ENCODE peak calls at places on chromosome 3, in seven cellular contexts. M, R, A, J, C, O and P are unnamed samples.

GRCh38 chr3:69178838-69179739 is 56.7 kb upstream of the LMOD3 start:
- DNase-seq in M (peak), R (no peak), A (no peak), J (peak), C (peak), O (no peak), P (no peak)

GRCh38 chr3:50550079-50550736 is 17.3 kb downstream of the C3orf18 start:
- DNase-seq in M (peak), R (peak), A (peak), J (peak), C (peak), O (peak), P (peak)

GRCh38 chr3:194126790-194127189 is 9.2 kb upstream of the HES1 start:
- DNase-seq in M (no peak), R (no peak), A (no peak), J (no peak), C (no peak), O (no peak), P (no peak)

GRCh38 chr3:33541918-33542317 is 101.7 kb upstream of the UBP1 start:
- DNase-seq in M (peak), R (no peak), A (no peak), J (no peak), C (no peak), O (no peak), P (no peak)

GRCh38 chr3:71584216-71585061 is 911 bp upstream of the FOXP1 start:
- DNase-seq in M (peak), R (peak), A (peak), J (peak), C (peak), O (no peak), P (no peak)

GRCh38 chr3:4828279-4829030 is 150.8 kb upstream of the BHLHE40 start:
- DNase-seq in M (peak), R (no peak), A (no peak), J (peak), C (no peak), O (no peak), P (no peak)

GRCh38 chr3:194986208-194987043 is 284.5 kb downstream of the XXYLT1 start:
- DNase-seq in M (no peak), R (no peak), A (no peak), J (no peak), C (peak), O (no peak), P (no peak)

GRCh38 chr3:64444619-64445317 is 219.5 kb upstream of the PRICKLE2 start:
- DNase-seq in M (peak), R (no peak), A (no peak), J (no peak), C (peak), O (no peak), P (no peak)

GRCh38 chr3:169846458-169847193 is 23.1 kb downstream of the LRRC31 start:
- DNase-seq in M (peak), R (peak), A (no peak), J (peak), C (no peak), O (peak), P (no peak)

GRCh38 chr3:52779011-52779410 is 1.6 kb downstream of the ITIH1 start:
- DNase-seq in M (no peak), R (no peak), A (no peak), J (no peak), C (no peak), O (no peak), P (no peak)

GRCh38 chr3:174855002-174855401 is 4.1 kb upstream of the NAALADL2 start:
- DNase-seq in M (no peak), R (no peak), A (no peak), J (no peak), C (no peak), O (no peak), P (no peak)

GRCh38 chr3:134030801-134031619 is 1.3 kb upstream of the SLCO2A1 start:
- DNase-seq in M (no peak), R (no peak), A (no peak), J (no peak), C (no peak), O (no peak), P (no peak)

GRCh38 chr3:183766107-183766506 is 59.3 kb downstream of the MAP6D1 start:
- DNase-seq in M (no peak), R (no peak), A (no peak), J (no peak), C (no peak), O (no peak), P (no peak)

GRCh38 chr3:17179381-17180205 is 294.8 kb downstream of the PLCL2 start:
- DNase-seq in M (peak), R (peak), A (no peak), J (no peak), C (no peak), O (no peak), P (no peak)

GRCh38 chr3:138442433-138442832 is 8.0 kb downstream of the ESYT3 start:
- DNase-seq in M (peak), R (no peak), A (no peak), J (peak), C (peak), O (no peak), P (no peak)